ENCODE peak calls at places on chromosomes 13 and 19, in six cellular contexts. I, F, D, V, X and T are unnamed samples.

GRCh38 chr13:23381877-23382276 is 51.6 kb downstream of the SACS start:
- DNase-seq in I (no peak), F (no peak), D (no peak), V (no peak), X (peak; percentile 56), T (no peak)

GRCh38 chr19:44848036-44848804 is 2.1 kb downstream of the NECTIN2 start:
- DNase-seq in I (no peak), F (no peak), D (no peak), V (peak; percentile 48), X (peak; percentile 89), T (no peak)

GRCh38 chr13:105442941-105443340 is 1092.5 kb downstream of the EFNB2 start:
- DNase-seq in I (no peak), F (peak; percentile 96), D (no peak), V (peak; percentile 29), X (peak; percentile 93), T (no peak)

GRCh38 chr13:32021785-32022184 is 9.8 kb upstream of the FRY start:
- DNase-seq in I (no peak), F (no peak), D (no peak), V (no peak), X (no peak), T (no peak)

GRCh38 chr13:43874512-43875092 is 4.9 kb downstream of the CCDC122 start:
- DNase-seq in I (no peak), F (no peak), D (no peak), V (no peak), X (peak; percentile 34), T (no peak)

GRCh38 chr13:112713517-112714253 is 23.8 kb downstream of the ATP11A start:
- DNase-seq in I (no peak), F (no peak), D (peak; percentile 57), V (no peak), X (no peak), T (no peak)

GRCh38 chr19:48445256-48445605 is 552 bp upstream of the GRWD1 start:
- DNase-seq in I (no peak), F (peak; percentile 77), D (no peak), V (peak; percentile 47), X (peak; percentile 96), T (no peak)

GRCh38 chr19:17721821-17722220 is 2.5 kb downstream of the MAP1S start:
- DNase-seq in I (no peak), F (no peak), D (no peak), V (peak; percentile 31), X (peak; percentile 74), T (no peak)

GRCh38 chr13:71580614-71581013 is 286.4 kb downstream of the DACH1 start:
- DNase-seq in I (no peak), F (no peak), D (no peak), V (no peak), X (no peak), T (no peak)

GRCh38 chr19:18173572-18174294 is at the start of gene IFI30:
- DNase-seq in I (no peak), F (no peak), D (peak; percentile 95), V (peak; percentile 65), X (peak; percentile 37), T (peak; percentile 68)

GRCh38 chr19:45473366-45474190 is 5.8 kb downstream of the FOSB start:
- DNase-seq in I (no peak), F (no peak), D (no peak), V (no peak), X (no peak), T (no peak)

GRCh38 chr19:29618871-29619270 is 12.8 kb downstream of the POP4 start:
- DNase-seq in I (no peak), F (no peak), D (peak; percentile 16), V (no peak), X (no peak), T (no peak)

GRCh38 chr13:37306778-37307544 is 201.5 kb upstream of the CSNK1A1L start:
- DNase-seq in I (no peak), F (peak; percentile 77), D (no peak), V (no peak), X (peak; percentile 54), T (no peak)

GRCh38 chr19:35946203-35946602 is 10.0 kb downstream of the LRFN3 start:
- DNase-seq in I (no peak), F (no peak), D (no peak), V (no peak), X (no peak), T (no peak)

GRCh38 chr13:111916201-111916600 is 150.7 kb upstream of the SOX1 start:
- DNase-seq in I (no peak), F (no peak), D (no peak), V (no peak), X (no peak), T (no peak)

GRCh38 chr19:2302319-2303208 is 5.4 kb downstream of the LINGO3 start:
- DNase-seq in I (no peak), F (no peak), D (peak; percentile 82), V (peak; percentile 57), X (peak; percentile 36), T (no peak)

GRCh38 chr13:73242515-73243015 is 183.8 kb downstream of the KLF5 start:
- DNase-seq in I (no peak), F (no peak), D (no peak), V (no peak), X (no peak), T (no peak)

GRCh38 chr19:48896191-48896720 is 2.3 kb downstream of the TULP2 start:
- DNase-seq in I (no peak), F (no peak), D (peak; percentile 89), V (peak; percentile 68), X (no peak), T (peak; percentile 35)

GRCh38 chr19:5697890-5698634 is 8.0 kb downstream of the RPL36 start:
- DNase-seq in I (no peak), F (no peak), D (no peak), V (no peak), X (no peak), T (no peak)

GRCh38 chr19:46634656-46635218 is 1.3 kb downstream of the GNG8 start:
- DNase-seq in I (no peak), F (no peak), D (no peak), V (no peak), X (no peak), T (no peak)

GRCh38 chr13:113850722-113851479 is 13.0 kb downstream of the GAS6 start:
- DNase-seq in I (no peak), F (no peak), D (no peak), V (no peak), X (no peak), T (no peak)

GRCh38 chr19:570315-570714 is 2.1 kb upstream of the BSG start:
- DNase-seq in I (no peak), F (no peak), D (no peak), V (no peak), X (no peak), T (no peak)

GRCh38 chr13:25286308-25286968 is 850 bp downstream of the MTMR6 start:
- DNase-seq in I (no peak), F (no peak), D (no peak), V (peak; percentile 18), X (peak; percentile 66), T (peak; percentile 19)

GRCh38 chr19:426725-427445 is 17.9 kb upstream of the C2CD4C start:
- DNase-seq in I (no peak), F (no peak), D (no peak), V (no peak), X (no peak), T (no peak)

GRCh38 chr13:39197645-39198007 is 159.4 kb downstream of the NHLRC3 start:
- DNase-seq in I (no peak), F (no peak), D (no peak), V (no peak), X (no peak), T (no peak)

GRCh38 chr13:41960700-41961697 is at the start of gene VWA8:
- DNase-seq in I (peak; percentile 21), F (no peak), D (peak; percentile 94), V (peak; percentile 83), X (peak; percentile 60), T (peak; percentile 72)

GRCh38 chr19:7914099-7914498 is 531 bp upstream of the TGFBR3L start:
- DNase-seq in I (no peak), F (no peak), D (no peak), V (no peak), X (no peak), T (no peak)
- H3K27ac ChIP-seq in I (no peak overlapping the region), F (no peak overlapping the region), D (no peak overlapping the region), V (no peak overlapping the region), X (no peak overlapping the region), T (no peak overlapping the region)

GRCh38 chr19:56983804-56984203 is 136.0 kb upstream of the USP29 start:
- DNase-seq in I (no peak), F (no peak), D (no peak), V (no peak), X (no peak), T (no peak)

GRCh38 chr19:56987184-56987583 is 132.6 kb upstream of the USP29 start:
- DNase-seq in I (no peak), F (no peak), D (no peak), V (no peak), X (no peak), T (no peak)

GRCh38 chr19:56993851-56994250 is 125.9 kb upstream of the USP29 start:
- DNase-seq in I (no peak), F (no peak), D (no peak), V (no peak), X (no peak), T (no peak)

GRCh38 chr19:56983148-56983547 is 136.6 kb upstream of the USP29 start:
- DNase-seq in I (no peak), F (no peak), D (no peak), V (no peak), X (no peak), T (no peak)

GRCh38 chr19:56988271-56988670 is 131.5 kb upstream of the USP29 start:
- DNase-seq in I (no peak), F (no peak), D (no peak), V (no peak), X (no peak), T (no peak)
- H3K9me3 ChIP-seq in I (no peaks in the 10 kb centered on the region), F (peaks cover 5% of the 10 kb centered on the region), D (no peaks in the 10 kb centered on the region), V (no peaks in the 10 kb centered on the region), X (peaks cover 9% of the 10 kb centered on the region), T (peaks cover 38% of the 10 kb centered on the region)

GRCh38 chr13:80757694-80758093 is 416.8 kb upstream of the SPRY2 start:
- DNase-seq in I (no peak), F (no peak), D (no peak), V (no peak), X (no peak), T (no peak)

GRCh38 chr13:80753951-80754350 is 413.0 kb upstream of the SPRY2 start:
- DNase-seq in I (no peak), F (no peak), D (no peak), V (no peak), X (no peak), T (no peak)

GRCh38 chr13:80751854-80752253 is 410.9 kb upstream of the SPRY2 start:
- DNase-seq in I (no peak), F (no peak), D (no peak), V (no peak), X (no peak), T (no peak)

GRCh38 chr13:80755925-80756324 is 415.0 kb upstream of the SPRY2 start:
- DNase-seq in I (no peak), F (no peak), D (no peak), V (no peak), X (no peak), T (no peak)
- TF ChIP-seq CTCF in I (no peak), F (no peak), D (no peak), V (no peak), X (no peak), T (no peak)

DNA sequence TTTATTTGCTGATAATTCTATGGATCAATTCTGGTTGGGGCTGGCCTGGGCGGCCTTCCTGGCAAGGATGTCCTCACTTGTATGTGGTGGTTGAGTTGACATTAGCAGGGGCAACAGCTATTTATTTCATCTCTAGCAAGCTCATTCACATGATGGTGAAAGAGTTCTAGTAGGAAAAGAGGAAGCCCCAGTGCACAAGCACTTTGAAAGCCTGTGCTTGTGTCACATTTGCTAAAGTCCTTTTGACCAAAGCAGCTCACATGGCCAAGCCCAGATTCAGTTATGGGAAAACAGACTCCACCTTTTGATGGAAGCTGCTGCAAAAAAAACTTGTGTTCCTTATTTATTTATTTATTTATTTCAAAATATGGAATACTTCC is 17.2 kb downstream of the GTF2F2 start:
- DNase-seq in I (no peak), F (no peak), D (no peak), V (no peak), X (no peak), T (no peak)
- H3K27ac ChIP-seq in I (no peak overlapping the region), F (no peak overlapping the region), D (no peak overlapping the region), V (no peak overlapping the region), X (no peak overlapping the region), T (no peak overlapping the region)